ENCODE peak calls at places on chromosome 11, in ten cellular contexts. N is transverse colon; W is bronchial epithelial cell; I is IMR-90; V is sigmoid colon; F is CD8-positive, alpha-beta T cell; S is astrocyte; P is PC-3; X is mucosa of descending colon; K is AG10803. H is an unnamed sample.

GRCh38 chr11:61004841-61005240 is 33.4 kb downstream of the CD6 start:
- DNase-seq in N (no peak), W (no peak), I (no peak), V (no peak), F (no peak), S (no peak), P (no peak), X (no peak), K (no peak), H (no peak)

GRCh38 chr11:7143908-7144307 is 55.1 kb downstream of the RBMXL2 start:
- DNase-seq in N (no peak), W (peak), I (peak), V (no peak), F (no peak), S (no peak), P (peak), X (no peak), K (peak), H (peak)

GRCh38 chr11:110381214-110381613 is 48.5 kb upstream of the FDX1 start:
- DNase-seq in N (no peak), W (no peak), I (no peak), V (no peak), F (no peak), S (no peak), P (no peak), X (no peak), K (no peak), H (no peak)

GRCh38 chr11:128660957-128661356 is 32.9 kb upstream of the FLI1 start:
- DNase-seq in N (no peak), W (no peak), I (no peak), V (no peak), F (no peak), S (no peak), P (no peak), X (no peak), K (no peak), H (peak)

GRCh38 chr11:132126973-132127900 is 756.8 kb downstream of the NTM start:
- DNase-seq in N (peak), W (peak), I (peak), V (peak), F (no peak), S (peak), P (peak), X (peak), K (peak), H (peak)

GRCh38 chr11:65471410-65471762 is 27.5 kb upstream of the MALAT1 start:
- DNase-seq in N (peak), W (peak), I (peak), V (peak), F (no peak), S (peak), P (peak), X (peak), K (peak), H (peak)

GRCh38 chr11:24386551-24387404 is 110.1 kb upstream of the LUZP2 start:
- DNase-seq in N (no peak), W (peak), I (peak), V (no peak), F (no peak), S (peak), P (peak), X (peak), K (peak), H (peak)

GRCh38 chr11:2987881-2988280 is 4.2 kb downstream of the NAP1L4 start:
- DNase-seq in N (no peak), W (no peak), I (no peak), V (no peak), F (peak), S (no peak), P (no peak), X (no peak), K (no peak), H (peak)

GRCh38 chr11:73752216-73752867 is 8.5 kb downstream of the RAB6A start:
- DNase-seq in N (no peak), W (no peak), I (no peak), V (no peak), F (no peak), S (peak), P (no peak), X (no peak), K (no peak), H (peak)

GRCh38 chr11:32440920-32441319 is 5.6 kb upstream of the WT1 start:
- DNase-seq in N (no peak), W (no peak), I (no peak), V (no peak), F (no peak), S (no peak), P (no peak), X (no peak), K (no peak), H (no peak)

GRCh38 chr11:118277312-118277711 is 13.2 kb upstream of the MPZL2 start:
- DNase-seq in N (no peak), W (peak), I (peak), V (no peak), F (no peak), S (peak), P (peak), X (no peak), K (peak), H (peak)

GRCh38 chr11:63858628-63859550 is 20.0 kb downstream of the MARK2 start:
- DNase-seq in N (peak), W (no peak), I (peak), V (peak), F (no peak), S (peak), P (no peak), X (peak), K (no peak), H (no peak)

GRCh38 chr11:7630002-7630401 is 43.3 kb downstream of the CYB5R2 start:
- DNase-seq in N (no peak), W (no peak), I (no peak), V (no peak), F (no peak), S (no peak), P (peak), X (no peak), K (peak), H (no peak)

GRCh38 chr11:65491614-65492386 is 7.0 kb upstream of the MALAT1 start:
- DNase-seq in N (peak), W (peak), I (peak), V (peak), F (no peak), S (peak), P (peak), X (peak), K (peak), H (peak)

GRCh38 chr11:113384551-113384950 is 3.0 kb upstream of the ANKK1 start:
- DNase-seq in N (no peak), W (peak), I (peak), V (no peak), F (no peak), S (peak), P (peak), X (no peak), K (peak), H (peak)

GRCh38 chr11:21615871-21616270 is 577.0 kb upstream of the ANO5 start:
- DNase-seq in N (no peak), W (no peak), I (no peak), V (no peak), F (no peak), S (no peak), P (no peak), X (no peak), K (no peak), H (no peak)

GRCh38 chr11:60124802-60125432 is 36.5 kb downstream of the MS4A2 start:
- DNase-seq in N (no peak), W (no peak), I (no peak), V (no peak), F (no peak), S (no peak), P (no peak), X (no peak), K (no peak), H (no peak)

GRCh38 chr11:75924966-75925784 is 110.2 kb downstream of the UVRAG start:
- DNase-seq in N (no peak), W (no peak), I (no peak), V (no peak), F (no peak), S (peak), P (peak), X (peak), K (peak), H (peak)

GRCh38 chr11:12674936-12675696 is 895 bp downstream of the TEAD1 start:
- DNase-seq in N (no peak), W (no peak), I (no peak), V (peak), F (no peak), S (no peak), P (no peak), X (peak), K (no peak), H (peak)

GRCh38 chr11:61627831-61628753 is 47.2 kb upstream of the SYT7 start:
- DNase-seq in N (peak), W (peak), I (peak), V (peak), F (no peak), S (peak), P (peak), X (peak), K (peak), H (peak)

GRCh38 chr11:114606003-114606801 is 10.6 kb upstream of the NXPE4 start:
- DNase-seq in N (no peak), W (no peak), I (peak), V (no peak), F (no peak), S (no peak), P (peak), X (peak), K (peak), H (no peak)

GRCh38 chr11:112478806-112479205 is 218.1 kb upstream of the PLET1 start:
- DNase-seq in N (no peak), W (peak), I (no peak), V (no peak), F (no peak), S (no peak), P (no peak), X (no peak), K (no peak), H (peak)

GRCh38 chr11:83025267-83025704 is 46.4 kb downstream of the RAB30 start:
- DNase-seq in N (no peak), W (peak), I (no peak), V (no peak), F (no peak), S (no peak), P (peak), X (no peak), K (no peak), H (peak)

GRCh38 chr11:117225553-117226170 is 6.2 kb downstream of the PCSK7 start:
- DNase-seq in N (peak), W (no peak), I (no peak), V (peak), F (no peak), S (no peak), P (no peak), X (no peak), K (no peak), H (no peak)

GRCh38 chr11:27860811-27861210 is 160.6 kb upstream of the BDNF start:
- DNase-seq in N (no peak), W (peak), I (no peak), V (no peak), F (no peak), S (no peak), P (no peak), X (no peak), K (no peak), H (peak)

GRCh38 chr11:60078742-60079141 is 9.7 kb upstream of the MS4A2 start:
- DNase-seq in N (no peak), W (no peak), I (no peak), V (no peak), F (no peak), S (no peak), P (no peak), X (no peak), K (no peak), H (no peak)

GRCh38 chr11:68311155-68312116 is 955 bp upstream of the LRP5 start:
- DNase-seq in N (no peak), W (no peak), I (no peak), V (no peak), F (no peak), S (no peak), P (no peak), X (no peak), K (no peak), H (no peak)

GRCh38 chr11:19536131-19536530 is 176.5 kb upstream of the NAV2 start:
- DNase-seq in N (no peak), W (no peak), I (no peak), V (no peak), F (no peak), S (no peak), P (no peak), X (no peak), K (no peak), H (no peak)

GRCh38 chr11:101738494-101738893 is 154.7 kb upstream of the TRPC6 start:
- DNase-seq in N (no peak), W (no peak), I (no peak), V (no peak), F (no peak), S (no peak), P (no peak), X (no peak), K (no peak), H (no peak)

GRCh38 chr11:26285593-26285992 is 46.3 kb upstream of the ANO3 start:
- DNase-seq in N (no peak), W (no peak), I (no peak), V (no peak), F (no peak), S (no peak), P (no peak), X (no peak), K (no peak), H (no peak)

GRCh38 chr11:46948378-46949131 is 12.0 kb downstream of the CSTPP1 start:
- DNase-seq in N (peak), W (peak), I (peak), V (no peak), F (no peak), S (peak), P (peak), X (peak), K (peak), H (peak)

GRCh38 chr11:10181811-10182210 is 112.2 kb downstream of the SBF2 start:
- DNase-seq in N (no peak), W (peak), I (peak), V (no peak), F (no peak), S (peak), P (peak), X (no peak), K (peak), H (peak)
- TF ChIP-seq CTCF in N (peak), W (no peak), I (peak), V (no peak), F (no peak), S (peak), P (peak), X (no peak), K (peak), H (no peak)

GRCh38 chr11:123069878-123070821 is 8.2 kb upstream of the HSPA8 start:
- DNase-seq in N (no peak), W (no peak), I (no peak), V (no peak), F (no peak), S (no peak), P (no peak), X (no peak), K (no peak), H (no peak)
- H3K4me3 ChIP-seq in N (no peak), W (no peak), I (no peak), V (peak), F (peak), S (no peak), P (no peak), X (no peak), K (no peak), H (no peak)

GRCh38 chr11:103608566-103608965 is 427.9 kb upstream of the DDI1 start:
- DNase-seq in N (no peak), W (peak), I (peak), V (no peak), F (no peak), S (peak), P (peak), X (no peak), K (peak), H (peak)

GRCh38 chr11:103610435-103610834 is 426.0 kb upstream of the DDI1 start:
- DNase-seq in N (no peak), W (no peak), I (no peak), V (no peak), F (no peak), S (no peak), P (no peak), X (no peak), K (no peak), H (no peak)

GRCh38 chr11:103604310-103604709 is 432.1 kb upstream of the DDI1 start:
- DNase-seq in N (no peak), W (no peak), I (no peak), V (no peak), F (no peak), S (no peak), P (no peak), X (no peak), K (no peak), H (no peak)

GRCh38 chr11:103609117-103610066 is 427.0 kb upstream of the DDI1 start:
- DNase-seq in N (no peak), W (peak), I (peak), V (no peak), F (no peak), S (peak), P (peak), X (no peak), K (peak), H (peak)
- TF ChIP-seq CTCF in N (peak), W (peak), I (peak), V (no peak), F (no peak), S (peak), P (peak), X (no peak), K (peak), H (peak)

GRCh38 chr11:44622721-44623258 is 57.3 kb downstream of the CD82 start:
- DNase-seq in N (no peak), W (no peak), I (no peak), V (peak), F (no peak), S (no peak), P (no peak), X (no peak), K (no peak), H (peak)
- H3K4me3 ChIP-seq in N (no peak), W (no peak), I (no peak), V (no peak), F (no peak), S (no peak), P (no peak), X (no peak), K (no peak), H (no peak)

DNA sequence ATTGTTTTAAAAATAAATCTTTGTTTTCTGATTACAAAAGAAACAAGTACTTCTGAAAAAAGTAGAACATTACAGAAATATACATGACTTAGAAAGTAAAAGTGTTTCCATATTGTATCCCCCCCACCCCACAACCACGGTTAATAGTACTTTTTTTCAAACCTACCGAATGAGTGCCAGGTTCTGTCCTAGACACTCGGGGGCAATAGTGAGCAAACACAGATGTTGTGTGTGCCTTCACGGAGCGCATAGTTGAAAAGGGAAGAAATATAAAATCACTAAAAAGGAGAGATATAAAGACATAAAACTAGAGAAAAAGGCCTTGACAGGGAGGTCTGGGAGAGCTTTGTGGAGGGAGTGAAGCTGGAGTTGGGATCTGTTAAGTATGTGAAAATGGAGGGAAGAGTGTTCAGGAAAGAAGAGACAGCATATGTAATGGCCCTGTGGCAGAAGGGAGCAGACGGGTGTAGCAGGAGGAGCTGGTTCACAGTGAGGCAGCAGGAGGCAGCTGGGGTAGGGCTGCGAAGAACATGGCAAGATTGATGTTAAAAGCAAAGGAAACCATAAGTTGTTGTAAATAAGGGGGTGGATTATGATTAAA is 42.1 kb upstream of the ALX4 start:
- DNase-seq in N (no peak), W (no peak), I (no peak), V (no peak), F (no peak), S (no peak), P (no peak), X (no peak), K (no peak), H (no peak)
- TF ChIP-seq CTCF in N (no peak), W (no peak), I (no peak), V (no peak), F (no peak), S (no peak), P (peak), X (no peak), K (no peak), H (no peak)

GRCh38 chr11:119797137-119797611 is 68.2 kb upstream of the NECTIN1 start:
- DNase-seq in N (no peak), W (no peak), I (no peak), V (no peak), F (no peak), S (no peak), P (no peak), X (no peak), K (no peak), H (no peak)
- H3K4me3 ChIP-seq in N (no peak), W (no peak), I (no peak), V (no peak), F (no peak), S (no peak), P (no peak), X (no peak), K (no peak), H (no peak)

H was measured in epithelial cell of esophagus.